ENCODE peak calls at places on chromosomes 1 and 21, in five cellular contexts. One of them, this sample, is unnamed.
A peak's percentile ranks its signal among the peaks of the same experiment; 100 is the strongest.

GRCh38 chr1:18866314-18866713 is 6.9 kb upstream of the TAS1R2 start:
- DNase-seq in epithelial cell of esophagus: no peak
- DNase-seq in GM12864: no peak
- DNase-seq in H1: no peak
- DNase-seq in hepatocyte: no peak
- DNase-seq in this sample: no peak

GRCh38 chr1:207020709-207021107 is 11.8 kb downstream of the C1orf116 start:
- DNase-seq in epithelial cell of esophagus: peak; percentile 83
- DNase-seq in H1: no peak
- DNase-seq in hepatocyte: no peak
- DNase-seq in GM12864: no peak
- DNase-seq in this sample: no peak

GRCh38 chr1:86758570-86758969 is 54.2 kb downstream of the SH3GLB1 start:
- DNase-seq in GM12864: no peak
- DNase-seq in epithelial cell of esophagus: peak; percentile 72
- DNase-seq in H1: no peak
- DNase-seq in hepatocyte: peak; percentile 25
- DNase-seq in this sample: no peak

GRCh38 chr1:36178479-36179219 is 22.7 kb downstream of the MAP7D1 start:
- DNase-seq in GM12864: no peak
- DNase-seq in epithelial cell of esophagus: peak; percentile 67
- DNase-seq in hepatocyte: peak; percentile 67
- DNase-seq in H1: peak; percentile 89
- DNase-seq in this sample: no peak

GRCh38 chr1:28173151-28173979 is 3.1 kb downstream of the PTAFR start:
- DNase-seq in H1: no peak
- DNase-seq in hepatocyte: no peak
- DNase-seq in epithelial cell of esophagus: peak; percentile 25
- DNase-seq in GM12864: no peak
- DNase-seq in this sample: no peak

GRCh38 chr1:239307886-239308285 is 78.5 kb upstream of the CHRM3 start:
- DNase-seq in hepatocyte: no peak
- DNase-seq in GM12864: no peak
- DNase-seq in epithelial cell of esophagus: no peak
- DNase-seq in H1: no peak
- DNase-seq in this sample: no peak

GRCh38 chr1:196148367-196148970 is 459.8 kb downstream of the KCNT2 start:
- DNase-seq in hepatocyte: peak; percentile 22
- DNase-seq in GM12864: no peak
- DNase-seq in H1: no peak
- DNase-seq in epithelial cell of esophagus: peak; percentile 57
- DNase-seq in this sample: no peak

GRCh38 chr1:153597206-153597605 is 15.7 kb downstream of the S100A16 start:
- DNase-seq in H1: no peak
- DNase-seq in GM12864: no peak
- DNase-seq in hepatocyte: no peak
- DNase-seq in epithelial cell of esophagus: peak; percentile 62
- DNase-seq in this sample: no peak

GRCh38 chr21:21612446-21612845 is 614.2 kb downstream of the NCAM2 start:
- DNase-seq in H1: no peak
- DNase-seq in GM12864: no peak
- DNase-seq in epithelial cell of esophagus: peak; percentile 23
- DNase-seq in hepatocyte: no peak
- DNase-seq in this sample: no peak

GRCh38 chr1:92583821-92584760 is 97.4 kb upstream of the GFI1 start:
- DNase-seq in hepatocyte: no peak
- DNase-seq in epithelial cell of esophagus: peak; percentile 75
- DNase-seq in GM12864: peak; percentile 53
- DNase-seq in H1: no peak
- DNase-seq in this sample: no peak

GRCh38 chr1:170640581-170640980 is 23.4 kb upstream of the PRRX1 start:
- DNase-seq in H1: no peak
- DNase-seq in GM12864: no peak
- DNase-seq in epithelial cell of esophagus: no peak
- DNase-seq in hepatocyte: no peak
- DNase-seq in this sample: no peak

GRCh38 chr1:64941466-64942117 is 24.8 kb downstream of the JAK1 start:
- DNase-seq in GM12864: no peak
- DNase-seq in epithelial cell of esophagus: no peak
- DNase-seq in hepatocyte: no peak
- DNase-seq in H1: no peak
- DNase-seq in this sample: no peak

GRCh38 chr1:152728986-152729385 is 21.0 kb downstream of the LCE4A start:
- DNase-seq in epithelial cell of esophagus: no peak
- DNase-seq in hepatocyte: no peak
- DNase-seq in GM12864: no peak
- DNase-seq in H1: no peak
- DNase-seq in this sample: no peak

GRCh38 chr1:224435318-224435763 is 744 bp upstream of the WDR26 start:
- DNase-seq in H1: peak; percentile 52
- DNase-seq in hepatocyte: no peak
- DNase-seq in epithelial cell of esophagus: peak; percentile 67
- DNase-seq in GM12864: no peak
- DNase-seq in this sample: no peak

GRCh38 chr1:27031235-27032118 is 18.8 kb upstream of the TENT5B start:
- DNase-seq in H1: peak; percentile 80
- DNase-seq in hepatocyte: peak; percentile 85
- DNase-seq in GM12864: no peak
- DNase-seq in epithelial cell of esophagus: peak; percentile 94
- DNase-seq in this sample: no peak

GRCh38 chr21:17461014-17461413 is 51.8 kb upstream of the CXADR start:
- DNase-seq in H1: no peak
- DNase-seq in hepatocyte: peak; percentile 36
- DNase-seq in epithelial cell of esophagus: peak; percentile 72
- DNase-seq in GM12864: no peak
- DNase-seq in this sample: no peak

GRCh38 chr1:41497056-41497440 is 12.6 kb upstream of the EDN2 start:
- DNase-seq in H1: no peak
- DNase-seq in hepatocyte: no peak
- DNase-seq in epithelial cell of esophagus: no peak
- DNase-seq in GM12864: no peak
- DNase-seq in this sample: no peak

GRCh38 chr1:230152999-230153398 is 86.0 kb downstream of the GALNT2 start:
- DNase-seq in GM12864: no peak
- DNase-seq in epithelial cell of esophagus: no peak
- DNase-seq in hepatocyte: no peak
- DNase-seq in H1: no peak
- DNase-seq in this sample: no peak

GRCh38 chr1:153542956-153543737 is 2.4 kb upstream of the S100A5 start:
- DNase-seq in H1: no peak
- DNase-seq in epithelial cell of esophagus: peak; percentile 1
- DNase-seq in hepatocyte: no peak
- DNase-seq in GM12864: no peak
- DNase-seq in this sample: no peak

GRCh38 chr1:161096514-161096913 is 1.6 kb upstream of the KLHDC9 start:
- DNase-seq in hepatocyte: no peak
- DNase-seq in GM12864: no peak
- DNase-seq in H1: no peak
- DNase-seq in epithelial cell of esophagus: peak; percentile 90
- DNase-seq in this sample: no peak

GRCh38 chr1:155981266-155982088 is 3.1 kb upstream of the ARHGEF2 start:
- DNase-seq in H1: no peak
- DNase-seq in epithelial cell of esophagus: peak; percentile 70
- DNase-seq in GM12864: no peak
- DNase-seq in hepatocyte: peak; percentile 54
- DNase-seq in this sample: no peak

GRCh38 chr1:47812848-47813508 is 184.2 kb downstream of the TRABD2B start:
- DNase-seq in hepatocyte: no peak
- DNase-seq in H1: no peak
- DNase-seq in GM12864: no peak
- DNase-seq in epithelial cell of esophagus: no peak
- DNase-seq in this sample: no peak

GRCh38 chr21:45635271-45636151 is 8.0 kb upstream of the PCBP3 start:
- DNase-seq in H1: no peak
- DNase-seq in epithelial cell of esophagus: no peak
- DNase-seq in hepatocyte: no peak
- DNase-seq in GM12864: no peak
- DNase-seq in this sample: no peak

GRCh38 chr1:183918589-183918988 is 113.7 kb downstream of the RGL1 start:
- DNase-seq in epithelial cell of esophagus: no peak
- DNase-seq in H1: no peak
- DNase-seq in GM12864: no peak
- DNase-seq in hepatocyte: no peak
- DNase-seq in this sample: no peak
- TF ChIP-seq CTCF in epithelial cell of esophagus: peak; percentile 7
- TF ChIP-seq CTCF in H1: peak; percentile 19
- TF ChIP-seq CTCF in GM12864: no peak
- TF ChIP-seq CTCF in hepatocyte: no peak
- TF ChIP-seq CTCF in this sample: no peak

GRCh38 chr1:103525607-103526507 is at the start of gene RNPC3:
- DNase-seq in epithelial cell of esophagus: peak; percentile 90
- DNase-seq in hepatocyte: peak; percentile 94
- DNase-seq in H1: peak; percentile 82
- DNase-seq in GM12864: peak; percentile 64
- DNase-seq in this sample: peak; percentile 84
- TF ChIP-seq CTCF in epithelial cell of esophagus: no peak
- TF ChIP-seq CTCF in hepatocyte: peak; percentile 4
- TF ChIP-seq CTCF in H1: no peak
- TF ChIP-seq CTCF in GM12864: peak; percentile 23
- TF ChIP-seq CTCF in this sample: no peak

GRCh38 chr1:23478896-23479790 is 4.8 kb downstream of the ASAP3 start:
- DNase-seq in epithelial cell of esophagus: no peak
- DNase-seq in hepatocyte: peak; percentile 76
- DNase-seq in H1: no peak
- DNase-seq in GM12864: no peak
- DNase-seq in this sample: no peak

GRCh38 chr1:23483327-23484252 is at the start of gene ASAP3:
- DNase-seq in epithelial cell of esophagus: peak; percentile 24
- DNase-seq in hepatocyte: peak; percentile 66
- DNase-seq in H1: peak; percentile 77
- DNase-seq in GM12864: no peak
- DNase-seq in this sample: no peak

GRCh38 chr1:23481904-23482303 is 2.1 kb downstream of the ASAP3 start:
- DNase-seq in hepatocyte: no peak
- DNase-seq in epithelial cell of esophagus: no peak
- DNase-seq in H1: no peak
- DNase-seq in GM12864: no peak
- DNase-seq in this sample: no peak

GRCh38 chr1:23480187-23481025 is 3.6 kb downstream of the ASAP3 start:
- DNase-seq in GM12864: no peak
- DNase-seq in epithelial cell of esophagus: no peak
- DNase-seq in H1: no peak
- DNase-seq in hepatocyte: no peak
- DNase-seq in this sample: no peak

GRCh38 chr1:23481026-23481597 is 2.9 kb downstream of the ASAP3 start:
- DNase-seq in GM12864: no peak
- DNase-seq in H1: no peak
- DNase-seq in epithelial cell of esophagus: no peak
- DNase-seq in hepatocyte: no peak
- DNase-seq in this sample: no peak
- TF ChIP-seq CTCF in GM12864: no peak
- TF ChIP-seq CTCF in H1: no peak
- TF ChIP-seq CTCF in epithelial cell of esophagus: no peak
- TF ChIP-seq CTCF in hepatocyte: no peak
- TF ChIP-seq CTCF in this sample: no peak

GRCh38 chr1:17696417-17697301 is 58.5 kb upstream of the ACTL8 start:
- DNase-seq in GM12864: no peak
- DNase-seq in H1: peak; percentile 59
- DNase-seq in hepatocyte: peak; percentile 62
- DNase-seq in epithelial cell of esophagus: peak; percentile 11
- DNase-seq in this sample: no peak
- TF ChIP-seq CTCF in GM12864: no peak
- TF ChIP-seq CTCF in H1: peak; percentile 55
- TF ChIP-seq CTCF in hepatocyte: peak; percentile 47
- TF ChIP-seq CTCF in epithelial cell of esophagus: peak; percentile 39
- TF ChIP-seq CTCF in this sample: no peak

DNA sequence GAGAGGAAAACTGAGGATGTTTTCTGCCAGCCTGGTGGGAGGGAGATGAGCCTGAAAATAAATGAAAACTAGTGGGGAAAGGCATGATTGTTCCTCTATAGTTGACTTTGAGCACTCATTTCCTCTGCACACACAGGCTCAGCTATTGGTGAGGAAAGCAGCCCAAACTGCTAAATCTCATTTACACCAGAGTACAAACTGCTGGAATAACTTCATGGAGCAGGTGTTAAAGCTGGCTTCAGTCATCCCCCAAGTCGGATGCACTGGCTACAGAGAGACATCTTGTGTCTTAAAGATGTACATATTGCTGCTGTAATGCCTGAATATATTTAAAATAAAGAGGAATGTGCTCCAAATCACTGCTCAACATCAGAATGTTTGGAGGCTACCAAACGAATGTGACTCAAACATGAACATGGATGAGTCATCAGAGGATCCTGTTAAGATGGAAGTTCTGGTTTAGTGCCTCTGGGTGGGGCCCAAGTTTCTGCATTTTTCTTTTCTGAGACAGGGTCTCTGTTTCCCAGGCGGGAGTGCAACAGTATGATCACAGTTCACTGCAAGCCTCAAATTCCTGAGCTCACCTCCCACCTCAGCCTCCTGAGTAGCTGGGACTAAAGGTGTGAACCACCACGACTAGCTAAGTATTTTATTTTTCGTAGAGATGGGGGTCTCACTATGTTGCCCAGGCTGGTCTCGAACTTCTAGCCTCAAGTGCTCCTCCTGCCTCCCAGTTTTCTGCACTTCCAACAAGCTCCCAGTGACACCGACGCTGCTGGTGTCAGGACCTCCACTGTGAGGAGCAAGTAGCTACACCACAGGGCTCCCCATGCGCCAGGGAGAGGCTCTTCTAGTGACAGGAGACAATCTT is 79.0 kb upstream of the KRTAP19-8 start:
- DNase-seq in H1: no peak
- DNase-seq in GM12864: no peak
- DNase-seq in epithelial cell of esophagus: peak; percentile 90
- DNase-seq in hepatocyte: peak; percentile 50
- DNase-seq in this sample: no peak
- TF ChIP-seq CTCF in H1: no peak
- TF ChIP-seq CTCF in GM12864: no peak
- TF ChIP-seq CTCF in epithelial cell of esophagus: peak; percentile 18
- TF ChIP-seq CTCF in hepatocyte: peak; percentile 12
- TF ChIP-seq CTCF in this sample: no peak

DNA sequence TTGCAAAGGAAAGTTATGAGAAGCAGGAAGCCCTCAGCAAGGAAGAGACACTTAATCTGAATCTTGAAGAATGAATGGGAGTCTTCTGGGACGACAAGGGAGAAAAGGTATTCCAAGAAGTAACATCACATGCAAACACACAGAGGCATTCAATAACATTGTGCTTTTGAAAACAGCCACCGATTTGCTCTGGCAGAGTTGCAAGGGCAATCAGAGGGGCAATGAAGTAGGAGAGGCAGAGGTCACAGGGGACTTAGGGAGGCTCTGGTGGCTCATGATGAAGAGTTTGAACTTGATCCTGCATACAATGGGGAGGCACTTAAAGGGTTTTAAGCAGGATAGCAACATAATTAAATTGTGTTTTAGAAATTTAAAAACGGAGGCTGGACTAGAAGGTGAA is 107.7 kb downstream of the DDX20 start:
- DNase-seq in H1: no peak
- DNase-seq in epithelial cell of esophagus: no peak
- DNase-seq in hepatocyte: no peak
- DNase-seq in GM12864: no peak
- DNase-seq in this sample: no peak
- TF ChIP-seq CTCF in H1: no peak
- TF ChIP-seq CTCF in epithelial cell of esophagus: no peak
- TF ChIP-seq CTCF in hepatocyte: no peak
- TF ChIP-seq CTCF in GM12864: no peak
- TF ChIP-seq CTCF in this sample: no peak

GRCh38 chr1:200634449-200635122 is 14.0 kb upstream of the KIF14 start:
- DNase-seq in epithelial cell of esophagus: no peak
- DNase-seq in hepatocyte: no peak
- DNase-seq in H1: no peak
- DNase-seq in GM12864: no peak
- DNase-seq in this sample: no peak
- TF ChIP-seq CTCF in epithelial cell of esophagus: peak; percentile 16
- TF ChIP-seq CTCF in hepatocyte: no peak
- TF ChIP-seq CTCF in H1: peak; percentile 46
- TF ChIP-seq CTCF in GM12864: peak; percentile 60
- TF ChIP-seq CTCF in this sample: no peak

GRCh38 chr1:23798662-23799142 is 1.9 kb downstream of the GALE start:
- DNase-seq in H1: no peak
- DNase-seq in hepatocyte: no peak
- DNase-seq in GM12864: no peak
- DNase-seq in epithelial cell of esophagus: no peak
- DNase-seq in this sample: no peak
- TF ChIP-seq CTCF in H1: peak; percentile 52
- TF ChIP-seq CTCF in hepatocyte: no peak
- TF ChIP-seq CTCF in GM12864: peak; percentile 23
- TF ChIP-seq CTCF in epithelial cell of esophagus: no peak
- TF ChIP-seq CTCF in this sample: no peak